ENCODE peak calls at places on chromosomes 12 and 14, in nine cellular contexts. L is EL; Q is HCT116; E is fibroblast of mammary gland; V is foreskin keratinocyte; U is occipital lobe; N is stimulated activated CD4-positive, alpha-beta T cell treated with anti-CD3 and anti-CD28 coated beads, Interleukin-2, amount 100 ng/mL, for 48 hours; K is AG04450; P is GM04504. J is an unnamed sample.

GRCh38 chr12:92065018-92065499 is 80.6 kb downstream of the BTG1 start:
- DNase-seq in L (no peak), Q (no peak), E (peak), V (no peak), U (peak), N (peak), K (no peak), P (no peak), J (no peak)

GRCh38 chr12:107512391-107512790 is 173.2 kb upstream of the PWP1 start:
- DNase-seq in L (no peak), Q (no peak), E (peak), V (no peak), U (no peak), N (no peak), K (no peak), P (no peak), J (no peak)

GRCh38 chr14:68762944-68763831 is 29.7 kb downstream of the ZFP36L1 start:
- DNase-seq in L (peak), Q (no peak), E (peak), V (no peak), U (no peak), N (no peak), K (no peak), P (no peak), J (peak)

GRCh38 chr14:59283380-59283779 is 94.9 kb downstream of the DAAM1 start:
- DNase-seq in L (no peak), Q (no peak), E (peak), V (peak), U (no peak), N (no peak), K (no peak), P (peak), J (no peak)

GRCh38 chr14:63134801-63135200 is 69.4 kb upstream of the RHOJ start:
- DNase-seq in L (peak), Q (no peak), E (peak), V (no peak), U (no peak), N (no peak), K (no peak), P (no peak), J (peak)

GRCh38 chr14:53180272-53181221 is 27.4 kb upstream of the DDHD1 start:
- DNase-seq in L (peak), Q (peak), E (peak), V (no peak), U (no peak), N (peak), K (no peak), P (no peak), J (no peak)

GRCh38 chr14:97113339-97113738 is 316.2 kb downstream of the VRK1 start:
- DNase-seq in L (no peak), Q (peak), E (peak), V (no peak), U (no peak), N (no peak), K (no peak), P (no peak), J (no peak)

GRCh38 chr14:78835909-78836308 is 665.7 kb downstream of the NRXN3 start:
- DNase-seq in L (no peak), Q (no peak), E (no peak), V (no peak), U (no peak), N (no peak), K (no peak), P (no peak), J (no peak)

GRCh38 chr14:106657460-106657859 is 1131.1 kb downstream of the TMEM121 start:
- DNase-seq in L (no peak), Q (no peak), E (no peak), V (no peak), U (no peak), N (peak), K (no peak), P (no peak), J (no peak)

GRCh38 chr12:51000245-51000644 is 25.9 kb downstream of the SLC11A2 start:
- DNase-seq in L (peak), Q (no peak), E (peak), V (peak), U (no peak), N (no peak), K (no peak), P (no peak), J (no peak)

GRCh38 chr12:12788131-12788530 is 2.7 kb downstream of the APOLD1 start:
- DNase-seq in L (peak), Q (no peak), E (peak), V (no peak), U (no peak), N (no peak), K (no peak), P (no peak), J (peak)

GRCh38 chr14:39491134-39491541 is 58.9 kb upstream of the FBXO33 start:
- DNase-seq in L (peak), Q (peak), E (peak), V (no peak), U (no peak), N (no peak), K (no peak), P (no peak), J (peak)

GRCh38 chr12:92304335-92305066 is 158.9 kb upstream of the BTG1 start:
- DNase-seq in L (no peak), Q (no peak), E (peak), V (no peak), U (no peak), N (no peak), K (no peak), P (no peak), J (peak)

GRCh38 chr12:57235728-57236131 is 6.2 kb downstream of the SHMT2 start:
- DNase-seq in L (no peak), Q (no peak), E (no peak), V (no peak), U (no peak), N (no peak), K (no peak), P (no peak), J (no peak)

GRCh38 chr12:68348419-68348818 is 16.3 kb upstream of the MDM1 start:
- DNase-seq in L (no peak), Q (no peak), E (no peak), V (no peak), U (no peak), N (no peak), K (no peak), P (no peak), J (no peak)

GRCh38 chr12:132597333-132598283 is 12.8 kb downstream of the LRCOL1 start:
- DNase-seq in L (peak), Q (peak), E (peak), V (no peak), U (no peak), N (no peak), K (no peak), P (peak), J (peak)

GRCh38 chr12:52440821-52441319 is 6.7 kb upstream of the KRT75 start:
- DNase-seq in L (peak), Q (peak), E (peak), V (peak), U (no peak), N (no peak), K (peak), P (peak), J (no peak)

GRCh38 chr14:93034671-93034994 is 81.1 kb downstream of the ITPK1 start:
- DNase-seq in L (no peak), Q (no peak), E (no peak), V (no peak), U (no peak), N (no peak), K (no peak), P (no peak), J (no peak)

GRCh38 chr14:99188721-99189120 is 83.3 kb downstream of the BCL11B start:
- DNase-seq in L (no peak), Q (no peak), E (no peak), V (no peak), U (no peak), N (no peak), K (no peak), P (no peak), J (no peak)

GRCh38 chr14:86003998-86004397 is 474.1 kb downstream of the FLRT2 start:
- DNase-seq in L (peak), Q (no peak), E (peak), V (no peak), U (no peak), N (no peak), K (no peak), P (peak), J (no peak)

GRCh38 chr12:50066402-50066801 is 9.0 kb downstream of the ASIC1 start:
- DNase-seq in L (peak), Q (no peak), E (peak), V (no peak), U (no peak), N (no peak), K (peak), P (peak), J (no peak)

GRCh38 chr14:55600784-55601561 is 21.0 kb downstream of the KTN1 start:
- DNase-seq in L (peak), Q (no peak), E (peak), V (no peak), U (no peak), N (no peak), K (no peak), P (no peak), J (peak)